ENCODE peak calls at places on chromosomes 7 and 10, in six cellular contexts. W, R, B, D, Q and N are unnamed samples.

GRCh38 chr7:134899729-134900128 is 86.6 kb upstream of the AGBL3 start:
- DNase-seq in D (no peak), W (no peak), B (no peak), Q (no peak), R (no peak), N (no peak)

GRCh38 chr7:67788689-67789088 is 792.1 kb downstream of the TYW1 start:
- DNase-seq in Q (no peak), B (no peak), W (peak; percentile 6), D (no peak), R (peak; percentile 26), N (peak; percentile 17)

GRCh38 chr7:43905209-43905946 is 1.0 kb downstream of the URGCP start:
- DNase-seq in D (no peak), Q (peak; percentile 44), W (peak; percentile 55), B (peak; percentile 40), R (no peak), N (no peak)

GRCh38 chr7:123190109-123190831 is 9.5 kb downstream of the SLC13A1 start:
- DNase-seq in R (no peak), W (no peak), D (no peak), B (no peak), Q (no peak), N (no peak)

GRCh38 chr10:124712704-124713407 is 31.3 kb downstream of the FAM53B start:
- DNase-seq in D (no peak), Q (no peak), W (no peak), R (no peak), B (no peak), N (no peak)

GRCh38 chr10:14953452-14954000 is 370 bp downstream of the DCLRE1C start:
- DNase-seq in R (peak; percentile 64), D (no peak), Q (no peak), W (peak; percentile 56), B (peak; percentile 65), N (peak; percentile 57)

GRCh38 chr10:5413012-5413938 is 918 bp downstream of the NET1 start:
- DNase-seq in W (peak; percentile 24), D (no peak), B (peak; percentile 54), Q (peak; percentile 13), R (no peak), N (peak; percentile 38)

GRCh38 chr7:39700932-39701331 is 77.6 kb downstream of the RALA start:
- DNase-seq in Q (no peak), B (no peak), W (no peak), D (no peak), R (no peak), N (no peak)

GRCh38 chr7:64307254-64308018 is 6.3 kb upstream of the ZNF736 start:
- DNase-seq in D (peak; percentile 97), Q (peak; percentile 92), B (peak; percentile 96), W (peak; percentile 86), R (no peak), N (peak; percentile 71)

GRCh38 chr7:151409555-151410404 is at the start of gene WDR86:
- DNase-seq in D (no peak), R (peak; percentile 78), Q (no peak), B (no peak), W (no peak), N (no peak)

GRCh38 chr10:70494536-70494935 is 16.0 kb downstream of the PALD1 start:
- DNase-seq in W (no peak), D (no peak), B (no peak), Q (no peak), R (no peak), N (no peak)

GRCh38 chr10:79048639-79049550 is 19.9 kb upstream of the ZMIZ1 start:
- DNase-seq in R (no peak), Q (no peak), D (no peak), B (no peak), W (no peak), N (no peak)

GRCh38 chr7:139246905-139247304 is 15.9 kb downstream of the UBN2 start:
- DNase-seq in R (no peak), D (no peak), B (peak; percentile 65), Q (no peak), W (peak; percentile 38), N (peak; percentile 58)

GRCh38 chr7:6419310-6419773 is 28.4 kb downstream of the DAGLB start:
- DNase-seq in Q (no peak), R (no peak), W (no peak), B (peak; percentile 64), D (no peak), N (peak; percentile 43)

GRCh38 chr10:27240891-27241639 is 468 bp upstream of the ACBD5 start:
- DNase-seq in B (peak; percentile 5), R (peak; percentile 32), Q (peak; percentile 8), D (no peak), W (no peak), N (no peak)

GRCh38 chr7:5083291-5083690 is 37.6 kb downstream of the RBAK start:
- DNase-seq in W (no peak), B (no peak), Q (no peak), R (no peak), D (no peak), N (no peak)

GRCh38 chr10:108574233-108574632 is 1349.1 kb downstream of the XPNPEP1 start:
- DNase-seq in D (no peak), B (no peak), W (no peak), R (no peak), Q (no peak), N (no peak)

GRCh38 chr7:54354436-54354835 is 187.7 kb upstream of the VSTM2A start:
- DNase-seq in W (no peak), Q (no peak), R (no peak), D (no peak), B (no peak), N (no peak)

GRCh38 chr10:109650228-109650627 is 273.1 kb downstream of the XPNPEP1 start:
- DNase-seq in W (no peak), D (no peak), B (no peak), R (no peak), Q (no peak), N (no peak)

GRCh38 chr7:73880755-73881328 is 19.9 kb downstream of the TMEM270 start:
- DNase-seq in Q (no peak), B (peak; percentile 44), R (no peak), W (no peak), D (no peak), N (no peak)

GRCh38 chr7:134458806-134459698 is at the start of gene AKR1B1:
- DNase-seq in Q (peak; percentile 87), D (no peak), W (peak; percentile 92), B (peak; percentile 94), R (peak; percentile 89), N (peak; percentile 85)

GRCh38 chr7:121071132-121071531 is 82.6 kb downstream of the CPED1 start:
- DNase-seq in R (no peak), D (no peak), B (no peak), Q (no peak), W (no peak), N (no peak)

GRCh38 chr10:124308811-124309210 is 109.9 kb downstream of the OAT start:
- DNase-seq in B (no peak), D (no peak), W (no peak), R (no peak), Q (no peak), N (no peak)

GRCh38 chr10:11822809-11823121 is 391 bp upstream of the PROSER2 start:
- DNase-seq in Q (no peak), B (no peak), R (no peak), D (no peak), W (no peak), N (no peak)

GRCh38 chr10:89301721-89302445 is at the start of gene IFIT2:
- DNase-seq in W (peak; percentile 55), Q (peak; percentile 62), R (no peak), B (peak; percentile 59), D (no peak), N (no peak)

GRCh38 chr10:86210416-86210815 is 156.2 kb downstream of the GRID1 start:
- DNase-seq in B (no peak), W (no peak), R (no peak), D (no peak), Q (no peak), N (no peak)

GRCh38 chr7:94367940-94368339 is 26.8 kb upstream of the COL1A2 start:
- DNase-seq in Q (peak; percentile 23), D (no peak), W (no peak), R (no peak), B (peak; percentile 81), N (peak; percentile 77)

GRCh38 chr10:93199221-93199681 is 125.6 kb downstream of the CYP26A1 start:
- DNase-seq in R (peak; percentile 23), D (no peak), B (peak; percentile 58), W (peak; percentile 41), Q (no peak), N (peak; percentile 53)

GRCh38 chr10:32413513-32413912 is 32.4 kb upstream of the CCDC7 start:
- DNase-seq in Q (no peak), B (peak; percentile 21), W (peak; percentile 76), D (no peak), R (no peak), N (peak; percentile 72)

GRCh38 chr10:99804471-99804870 is 22.0 kb downstream of the ABCC2 start:
- DNase-seq in B (no peak), D (no peak), R (no peak), W (no peak), Q (no peak), N (no peak)

GRCh38 chr7:24842449-24843241 is 85.4 kb upstream of the GSDME start:
- DNase-seq in W (peak; percentile 23), B (no peak), R (no peak), D (no peak), Q (no peak), N (no peak)

GRCh38 chr10:129253551-129254179 is 213.4 kb upstream of the MGMT start:
- DNase-seq in R (no peak), D (no peak), Q (no peak), W (no peak), B (no peak), N (no peak)

GRCh38 chr7:128932862-128933821 is 4.6 kb upstream of the IRF5 start:
- DNase-seq in R (no peak), Q (no peak), W (no peak), D (no peak), B (no peak), N (peak; percentile 5)

GRCh38 chr7:50349963-50350944 is 45.7 kb downstream of the IKZF1 start:
- DNase-seq in D (no peak), B (no peak), W (no peak), R (no peak), Q (no peak), N (no peak)

GRCh38 chr10:25117757-25118156 is 57.0 kb upstream of the GPR158 start:
- DNase-seq in Q (no peak), B (no peak), R (no peak), D (no peak), W (no peak), N (no peak)

GRCh38 chr7:44634839-44635591 is 28.6 kb downstream of the OGDH start:
- DNase-seq in R (no peak), Q (no peak), W (no peak), D (no peak), B (no peak), N (no peak)

GRCh38 chr10:49153971-49154370 is 20.1 kb upstream of the FAM170B start:
- DNase-seq in B (no peak), R (no peak), W (no peak), D (no peak), Q (no peak), N (no peak)